ENCODE peak calls at places on chromosomes 4 and X, in six cellular contexts. G, W, H, B, U and J are unnamed samples.

GRCh38 chrX:133674726-133675470 is 259.6 kb upstream of the GPC4 start:
- DNase-seq in G (no peak), W (no peak), H (no peak), B (no peak), U (no peak), J (no peak)

GRCh38 chr4:114613579-114613978 is 15.0 kb downstream of the UGT8 start:
- DNase-seq in G (no peak), W (no peak), H (no peak), B (no peak), U (no peak), J (no peak)

GRCh38 chr4:166594326-166594946 is 639.9 kb downstream of the SPOCK3 start:
- DNase-seq in G (peak), W (peak), H (no peak), B (no peak), U (peak), J (no peak)

GRCh38 chr4:76535603-76536380 is 100.8 kb downstream of the SHROOM3 start:
- DNase-seq in G (no peak), W (peak), H (no peak), B (no peak), U (no peak), J (no peak)

GRCh38 chr4:37066149-37066548 is 178.4 kb upstream of the NWD2 start:
- DNase-seq in G (no peak), W (no peak), H (no peak), B (no peak), U (no peak), J (no peak)

GRCh38 chr4:16289872-16290554 is 63.7 kb upstream of the TAPT1 start:
- DNase-seq in G (peak), W (peak), H (no peak), B (peak), U (peak), J (no peak)

GRCh38 chrX:45850775-45851433 is 650.2 kb upstream of the DIPK2B start:
- DNase-seq in G (peak), W (peak), H (no peak), B (peak), U (peak), J (peak)

GRCh38 chrX:153554519-153555167 is 37.2 kb downstream of the ATP2B3 start:
- DNase-seq in G (peak), W (peak), H (peak), B (peak), U (peak), J (peak)

GRCh38 chr4:141635726-141636076 is 682 bp upstream of the IL15 start:
- DNase-seq in G (no peak), W (no peak), H (no peak), B (no peak), U (no peak), J (no peak)

GRCh38 chrX:73239242-73239641 is 24.6 kb upstream of the NAP1L2 start:
- DNase-seq in G (no peak), W (no peak), H (no peak), B (no peak), U (no peak), J (no peak)

GRCh38 chr4:189615217-189615663 is 325.4 kb upstream of the FRG1 start:
- DNase-seq in G (no peak), W (no peak), H (no peak), B (no peak), U (no peak), J (no peak)

GRCh38 chr4:7907142-7907541 is 32.5 kb downstream of the AFAP1 start:
- DNase-seq in G (no peak), W (no peak), H (no peak), B (no peak), U (no peak), J (no peak)

GRCh38 chrX:682892-683291 is 52.3 kb downstream of the SHOX start:
- DNase-seq in G (no peak), W (no peak), H (no peak), B (no peak), U (no peak), J (no peak)

GRCh38 chr4:119721878-119722277 is 93.3 kb upstream of the PDE5A start:
- DNase-seq in G (no peak), W (peak), H (no peak), B (no peak), U (no peak), J (no peak)

GRCh38 chr4:136392576-136392975 is 1139.7 kb downstream of the PCDH18 start:
- DNase-seq in G (no peak), W (peak), H (no peak), B (no peak), U (no peak), J (no peak)

GRCh38 chr4:114642173-114642780 is 43.7 kb downstream of the UGT8 start:
- DNase-seq in G (peak), W (no peak), H (no peak), B (no peak), U (no peak), J (no peak)

GRCh38 chr4:72449705-72450104 is 119.3 kb downstream of the ADAMTS3 start:
- DNase-seq in G (no peak), W (no peak), H (no peak), B (no peak), U (no peak), J (no peak)

GRCh38 chrX:114924846-114925245 is 92.6 kb downstream of the IL13RA2 start:
- DNase-seq in G (no peak), W (peak), H (no peak), B (no peak), U (no peak), J (no peak)

GRCh38 chrX:46477435-46477834 is 67.8 kb downstream of the ZNF674 start:
- DNase-seq in G (no peak), W (no peak), H (no peak), B (no peak), U (no peak), J (no peak)

GRCh38 chrX:46710425-46710824 is 48.5 kb downstream of the SLC9A7 start:
- DNase-seq in G (no peak), W (peak), H (no peak), B (no peak), U (no peak), J (no peak)

GRCh38 chrX:136710324-136710951 is 62.5 kb downstream of the CD40LG start:
- DNase-seq in G (no peak), W (peak), H (no peak), B (no peak), U (no peak), J (no peak)

GRCh38 chr4:128517739-128518510 is 230.3 kb upstream of the PGRMC2 start:
- DNase-seq in G (no peak), W (peak), H (no peak), B (no peak), U (peak), J (peak)

GRCh38 chrX:47644557-47645091 is 5.7 kb downstream of the ELK1 start:
- DNase-seq in G (no peak), W (peak), H (no peak), B (no peak), U (peak), J (no peak)

GRCh38 chr4:10599574-10599973 is 85.0 kb downstream of the CLNK start:
- DNase-seq in G (no peak), W (no peak), H (no peak), B (no peak), U (no peak), J (no peak)

GRCh38 chrX:149881081-149881711 is at the start of gene MAGEA8:
- DNase-seq in G (no peak), W (no peak), H (no peak), B (no peak), U (peak), J (no peak)

GRCh38 chrX:100341111-100341510 is 69.0 kb downstream of the PCDH19 start:
- DNase-seq in G (no peak), W (no peak), H (no peak), B (no peak), U (no peak), J (no peak)

GRCh38 chr4:121951570-121952110 is at the start of gene TRPC3:
- DNase-seq in G (peak), W (peak), H (no peak), B (peak), U (peak), J (no peak)

GRCh38 chr4:24010994-24011393 is 121.1 kb upstream of the PPARGC1A start:
- DNase-seq in G (no peak), W (no peak), H (no peak), B (no peak), U (no peak), J (no peak)

GRCh38 chr4:127586922-127587571 is 45.7 kb upstream of the INTU start:
- DNase-seq in G (peak), W (peak), H (no peak), B (peak), U (peak), J (peak)

GRCh38 chr4:146275370-146275769 is 61.0 kb downstream of the REELD1 start:
- DNase-seq in G (no peak), W (no peak), H (no peak), B (no peak), U (no peak), J (no peak)

GRCh38 chr4:104416725-104417363 is 77.8 kb downstream of the CXXC4 start:
- DNase-seq in G (no peak), W (no peak), H (no peak), B (no peak), U (no peak), J (no peak)

GRCh38 chrX:66638591-66639500 is at the start of gene EDA2R:
- DNase-seq in G (no peak), W (peak), H (no peak), B (peak), U (no peak), J (peak)

GRCh38 chr4:164716901-164717300 is 37.0 kb upstream of the SMIM31 start:
- DNase-seq in G (no peak), W (no peak), H (no peak), B (no peak), U (peak), J (no peak)